ENCODE peak calls at places on chromosomes 16 and 17, in nine cellular contexts. X is suprapubic skin, K is MM.1S, U is psoas muscle, C is PC-3, F is GM23248, Q is GM12878, Y is A673, R is heart left ventricle. O is an unnamed sample.

GRCh38 chr16:14302031-14302398 is 230.9 kb downstream of the MRTFB start:
- DNase-seq in U (peak; percentile 76), C (peak; percentile 69), X (no peak), K (peak; percentile 74), R (peak; percentile 64), F (peak; percentile 91), Y (no peak), Q (no peak), O (peak; percentile 74)

GRCh38 chr17:82397449-82398335 is 20.5 kb upstream of the HEXD start:
- DNase-seq in K (no peak), Y (no peak), Q (no peak), F (peak; percentile 38), U (no peak), X (no peak), C (no peak), R (no peak), O (no peak)

GRCh38 chr17:73343168-73343634 is 31.4 kb upstream of the CDC42EP4 start:
- DNase-seq in C (no peak), K (no peak), R (peak; percentile 73), X (no peak), Q (no peak), U (peak; percentile 65), Y (peak; percentile 91), F (peak; percentile 90), O (peak; percentile 50)

GRCh38 chr16:22979038-22979437 is 165.1 kb downstream of the HS3ST2 start:
- DNase-seq in U (no peak), C (no peak), K (no peak), X (no peak), Q (no peak), F (no peak), Y (no peak), R (no peak), O (no peak)

GRCh38 chr17:45341389-45342158 is 24.8 kb upstream of the MAP3K14 start:
- DNase-seq in R (peak; percentile 80), X (no peak), Q (no peak), F (peak; percentile 94), C (peak; percentile 36), U (peak; percentile 72), Y (peak; percentile 53), K (no peak), O (peak; percentile 27)

GRCh38 chr17:12769981-12770380 is 19.3 kb upstream of the ARHGAP44 start:
- DNase-seq in Q (no peak), F (peak; percentile 26), C (no peak), R (no peak), K (no peak), U (no peak), X (no peak), Y (no peak), O (no peak)

GRCh38 chr16:10964891-10965326 is 20.5 kb downstream of the CLEC16A start:
- DNase-seq in Q (peak; percentile 94), C (no peak), Y (no peak), R (no peak), F (no peak), X (no peak), K (peak; percentile 78), U (no peak), O (no peak)

GRCh38 chr16:11420895-11421294 is 75.6 kb downstream of the RMI2 start:
- DNase-seq in U (no peak), Q (no peak), Y (no peak), C (no peak), K (no peak), R (no peak), F (no peak), X (no peak), O (no peak)

GRCh38 chr16:49623501-49624266 is 232.2 kb downstream of the ZNF423 start:
- DNase-seq in Q (no peak), R (no peak), Y (no peak), U (no peak), C (no peak), F (no peak), K (no peak), X (no peak), O (no peak)

GRCh38 chr17:73748521-73748920 is 104.3 kb upstream of the SDK2 start:
- DNase-seq in U (no peak), Y (no peak), R (no peak), K (no peak), X (no peak), F (no peak), C (no peak), Q (no peak), O (no peak)

GRCh38 chr17:28618464-28618863 is 4.5 kb upstream of the RSKR start:
- DNase-seq in X (no peak), K (no peak), Q (no peak), U (no peak), F (no peak), R (no peak), Y (no peak), C (no peak), O (no peak)

GRCh38 chr17:41614098-41614497 is 1.5 kb upstream of the KRT16 start:
- DNase-seq in C (no peak), Y (no peak), K (no peak), U (no peak), R (no peak), X (peak; percentile 52), F (no peak), Q (no peak), O (no peak)

GRCh38 chr17:48636177-48637018 is 10.2 kb upstream of the HOXB9 start:
- DNase-seq in K (peak; percentile 96), X (peak; percentile 79), C (peak; percentile 84), F (peak; percentile 83), Y (peak; percentile 93), Q (no peak), R (peak; percentile 33), U (peak; percentile 72), O (peak; percentile 69)

GRCh38 chr17:76709077-76709950 is 1.5 kb downstream of the MXRA7 start:
- DNase-seq in Q (no peak), F (peak; percentile 98), U (peak; percentile 87), X (peak; percentile 88), K (no peak), C (peak; percentile 88), Y (peak; percentile 92), R (peak; percentile 91), O (peak; percentile 71)

GRCh38 chr16:75764154-75764768 is 38.0 kb upstream of the CPHXL start:
- DNase-seq in U (no peak), Y (peak; percentile 69), F (peak; percentile 79), X (no peak), Q (peak; percentile 53), K (peak; percentile 63), C (peak; percentile 64), R (peak; percentile 45), O (peak; percentile 80)

GRCh38 chr16:82700541-82701240 is 73.9 kb downstream of the CDH13 start:
- DNase-seq in R (no peak), X (no peak), K (no peak), Q (peak; percentile 12), Y (peak; percentile 49), F (peak; percentile 64), C (no peak), U (no peak), O (no peak)

GRCh38 chr16:77582956-77583355 is 139.4 kb upstream of the NUDT7 start:
- DNase-seq in R (no peak), U (no peak), Y (no peak), Q (no peak), C (no peak), K (no peak), F (no peak), X (no peak), O (no peak)

GRCh38 chr16:2866422-2866821 is 8.5 kb upstream of the PRSS22 start:
- DNase-seq in U (no peak), Q (no peak), F (no peak), K (no peak), R (no peak), C (no peak), Y (no peak), X (no peak), O (no peak)

GRCh38 chr16:79912592-79913310 is 312.2 kb upstream of the MAF start:
- DNase-seq in C (no peak), K (no peak), Q (no peak), F (no peak), R (no peak), X (no peak), Y (no peak), U (no peak), O (no peak)

GRCh38 chr16:85463672-85464071 is 149.4 kb upstream of the GSE1 start:
- DNase-seq in K (no peak), C (no peak), Y (no peak), U (no peak), Q (no peak), F (no peak), X (no peak), R (no peak), O (no peak)
- H3K4me1 ChIP-seq in K (no peaks in the 10 kb centered on the region), C (no peaks in the 10 kb centered on the region), Y (peaks cover 26% of the 10 kb centered on the region), U (peaks cover 58% of the 10 kb centered on the region), Q (no peaks in the 10 kb centered on the region), F (peaks cover 33% of the 10 kb centered on the region), X (peaks cover 53% of the 10 kb centered on the region), R (peaks cover 63% of the 10 kb centered on the region), O (peaks cover 45% of the 10 kb centered on the region)

DNA sequence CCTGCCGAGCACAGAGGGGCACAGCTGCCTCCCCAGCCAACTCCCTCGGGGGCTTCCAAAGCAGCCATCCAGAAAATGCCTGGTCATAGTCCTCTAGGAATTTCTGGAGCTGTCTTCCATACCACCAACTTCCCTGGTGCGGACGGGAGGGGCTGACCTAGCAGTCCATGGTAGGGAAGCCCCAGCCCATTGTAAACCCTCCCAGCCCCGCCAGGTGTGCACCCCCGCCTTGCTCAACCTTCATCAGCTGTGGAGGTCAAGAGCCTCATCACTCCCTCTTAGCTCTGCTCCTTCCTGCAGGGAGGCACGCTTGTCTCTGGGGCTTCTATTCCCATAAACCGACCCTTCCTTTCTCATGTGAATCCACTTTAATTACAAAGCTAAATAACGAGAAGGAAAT is 181.3 kb downstream of the ENGASE start:
- DNase-seq in U (no peak), R (no peak), C (no peak), F (no peak), X (no peak), Q (no peak), K (no peak), Y (no peak), O (no peak)
- H3K27me3 ChIP-seq in U (no peaks in the 10 kb centered on the region), R (peaks cover 19% of the 10 kb centered on the region), C (peaks cover 100% of the 10 kb centered on the region), F (peaks cover 37% of the 10 kb centered on the region), X (peaks cover 95% of the 10 kb centered on the region), Q (peaks cover 2% of the 10 kb centered on the region), K (peaks cover 100% of the 10 kb centered on the region), Y (peaks cover 100% of the 10 kb centered on the region), O (peaks cover 5% of the 10 kb centered on the region)

DNA sequence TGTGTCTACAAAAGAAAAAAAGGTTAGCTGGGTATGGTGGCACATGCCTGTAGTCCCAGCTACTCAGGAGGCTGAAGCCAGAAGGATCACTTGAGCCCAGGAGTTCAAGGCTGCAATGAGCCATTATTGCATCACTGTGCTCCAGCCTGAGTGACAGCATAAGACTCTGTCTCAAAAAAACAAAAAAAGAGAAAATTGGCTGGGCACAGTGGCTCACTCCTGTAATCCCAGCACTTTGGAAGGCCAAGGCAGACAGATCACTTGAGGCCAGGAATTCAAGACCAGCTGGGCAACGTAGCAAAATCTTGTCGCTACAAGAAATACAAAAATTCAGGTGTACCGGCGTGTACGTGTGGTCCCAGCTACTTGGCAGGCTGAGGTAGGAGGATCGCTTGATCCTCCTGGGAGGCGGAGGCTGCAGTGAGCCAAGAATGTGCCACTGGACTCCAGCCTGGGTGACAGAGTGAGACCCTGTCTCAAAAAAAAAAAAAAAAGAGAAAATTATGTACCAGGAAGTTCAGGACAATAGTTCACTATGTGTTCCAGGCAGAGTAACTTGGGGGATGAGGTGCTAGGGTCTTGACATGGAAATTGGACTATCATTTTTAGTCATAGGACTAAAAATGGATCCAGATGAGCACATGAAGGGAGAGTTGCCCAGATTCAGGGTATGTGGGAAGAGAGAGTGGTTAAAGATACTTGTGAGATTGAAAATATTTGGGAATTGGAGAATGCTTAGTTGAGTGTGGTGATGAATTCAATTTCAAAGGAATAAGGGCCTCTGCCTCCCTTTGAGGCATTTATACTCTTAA is 11.0 kb downstream of the ALDH3A2 start:
- DNase-seq in F (no peak), U (no peak), Y (no peak), Q (no peak), R (no peak), K (no peak), C (no peak), X (no peak), O (peak; percentile 73)
- H3K27ac ChIP-seq in F (no peak overlapping the region), U (peak overlapping the region; percentile 46), Y (no peak overlapping the region), Q (no peak overlapping the region), R (no peak overlapping the region), K (no peak overlapping the region), C (peak overlapping the region; percentile 74), X (no peak overlapping the region), O (peak overlapping the region; percentile 52)

GRCh38 chr16:84514295-84514873 is 9.9 kb upstream of the MEAK7 start:
- DNase-seq in R (no peak), Y (no peak), U (no peak), Q (no peak), K (no peak), C (no peak), X (no peak), F (no peak), O (no peak)
- H3K4me1 ChIP-seq in R (peaks cover 10% of the 10 kb centered on the region), Y (no peaks in the 10 kb centered on the region), U (no peaks in the 10 kb centered on the region), Q (peaks cover 44% of the 10 kb centered on the region), K (peaks cover 14% of the 10 kb centered on the region), C (peaks cover 4% of the 10 kb centered on the region), X (peaks cover 6% of the 10 kb centered on the region), F (peaks cover 16% of the 10 kb centered on the region), O (peaks cover 8% of the 10 kb centered on the region)